ENCODE peak calls at places on chromosome 12, in seven cellular contexts. M is fibroblast of mammary gland, U is tibial artery, S is endothelial cell, K is body of pancreas, L is fibroblast of pulmonary artery, N is left lung. C is an unnamed sample.

GRCh38 chr12:131140697-131141096 is 187.0 kb downstream of the ADGRD1 start:
- DNase-seq in N (peak; percentile 75), S (no peak), M (no peak), L (no peak), K (no peak), U (no peak), C (no peak)

GRCh38 chr12:115752913-115753726 is 524.4 kb downstream of the MED13L start:
- DNase-seq in M (peak; percentile 81), L (peak; percentile 86), U (no peak), N (no peak), K (peak; percentile 49), S (peak; percentile 50), C (peak; percentile 93)

GRCh38 chr12:69698054-69698453 is 1.0 kb downstream of the BEST3 start:
- DNase-seq in L (no peak), M (no peak), K (no peak), S (no peak), N (no peak), U (no peak), C (no peak)

GRCh38 chr12:49092086-49092815 is 2.4 kb downstream of the DHH start:
- DNase-seq in N (peak; percentile 79), K (no peak), M (peak; percentile 41), U (no peak), S (peak; percentile 64), L (peak; percentile 53), C (no peak)

GRCh38 chr12:75511116-75512048 is at the start of gene KRR1:
- DNase-seq in L (peak; percentile 99), S (peak; percentile 82), N (peak; percentile 89), U (peak; percentile 96), K (peak; percentile 97), M (peak; percentile 99), C (peak; percentile 97)

GRCh38 chr12:32558941-32559340 is 120.2 kb upstream of the DNM1L start:
- DNase-seq in U (no peak), M (peak; percentile 87), N (no peak), S (no peak), K (no peak), L (peak; percentile 47), C (peak; percentile 80)

GRCh38 chr12:124019115-124019514 is 46.1 kb downstream of the ZNF664 start:
- DNase-seq in N (no peak), U (no peak), S (no peak), M (no peak), L (no peak), K (no peak), C (no peak)

GRCh38 chr12:104534162-104534856 is 77.6 kb downstream of the CHST11 start:
- DNase-seq in U (no peak), N (no peak), S (no peak), K (peak; percentile 16), L (no peak), M (no peak), C (peak; percentile 15)

GRCh38 chr12:5442251-5443006 is 10.5 kb downstream of the NTF3 start:
- DNase-seq in L (peak; percentile 57), M (peak; percentile 37), U (no peak), N (no peak), K (peak; percentile 44), S (no peak), C (peak; percentile 78)

GRCh38 chr12:124007810-124008570 is 35.0 kb downstream of the ZNF664 start:
- DNase-seq in L (no peak), M (peak; percentile 48), K (peak; percentile 72), U (no peak), N (no peak), S (no peak), C (peak; percentile 40)

GRCh38 chr12:3010214-3010930 is 51.2 kb downstream of the TEAD4 start:
- DNase-seq in M (no peak), K (no peak), S (no peak), N (peak; percentile 65), U (no peak), L (no peak), C (no peak)

GRCh38 chr12:33672879-33673577 is 233.4 kb upstream of the SYT10 start:
- DNase-seq in M (no peak), L (no peak), S (no peak), K (no peak), N (no peak), U (no peak), C (no peak)

GRCh38 chr12:58346032-58346632 is 404.8 kb downstream of the ATP23 start:
- DNase-seq in S (no peak), M (peak; percentile 64), U (no peak), L (peak; percentile 69), N (no peak), K (no peak), C (peak; percentile 78)

GRCh38 chr12:21248679-21249078 is 86.0 kb downstream of the SLCO1A2 start:
- DNase-seq in L (peak; percentile 15), S (no peak), N (no peak), M (peak; percentile 11), K (no peak), U (no peak), C (no peak)

GRCh38 chr12:56645201-56645716 is 525 bp downstream of the ATP5F1B start:
- DNase-seq in S (peak; percentile 17), N (no peak), M (peak; percentile 34), U (no peak), L (no peak), K (peak; percentile 26), C (peak; percentile 54)
- TF ChIP-seq CTCF in S (no peak), N (no peak), M (no peak), U (no peak), L (no peak), K (no peak), C (no peak)

GRCh38 chr12:132280436-132280835 is 49.0 kb downstream of the GALNT9 start:
- DNase-seq in S (no peak), L (no peak), M (no peak), N (peak; percentile 50), U (no peak), K (no peak), C (no peak)

GRCh38 chr12:132279184-132279889 is 50.1 kb downstream of the GALNT9 start:
- DNase-seq in S (no peak), L (peak; percentile 52), K (peak; percentile 37), M (no peak), N (peak; percentile 62), U (no peak), C (no peak)

GRCh38 chr12:132282031-132282949 is 47.1 kb downstream of the GALNT9 start:
- DNase-seq in L (no peak), M (no peak), N (peak; percentile 31), U (no peak), S (no peak), K (no peak), C (no peak)

GRCh38 chr12:132279930-132280329 is 49.5 kb downstream of the GALNT9 start:
- DNase-seq in L (no peak), U (no peak), N (no peak), M (no peak), K (no peak), S (no peak), C (no peak)

DNA sequence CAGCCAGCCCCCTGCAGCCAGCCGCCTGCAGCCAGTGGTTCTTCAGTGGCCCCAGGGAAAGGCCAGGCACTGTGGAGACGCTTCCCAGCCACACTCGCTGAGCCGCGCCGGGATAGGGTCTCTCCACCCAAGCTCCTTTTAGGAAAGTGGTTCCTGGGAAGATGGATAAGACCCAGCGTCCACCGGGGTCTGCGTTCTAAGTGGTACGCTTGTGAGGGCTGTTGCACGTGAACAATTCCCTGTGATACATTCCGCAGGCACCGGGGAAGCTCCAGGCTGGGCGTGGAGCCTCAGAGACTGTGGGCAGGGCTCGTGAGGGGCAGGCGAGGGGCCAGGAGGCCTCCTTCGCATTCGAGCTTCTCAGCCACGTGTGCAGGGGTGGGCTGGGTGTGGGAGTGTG is 48.4 kb downstream of the GALNT9 start:
- DNase-seq in U (no peak), S (no peak), L (no peak), N (peak; percentile 66), M (no peak), K (no peak), C (no peak)
- TF ChIP-seq CTCF in U (no peak), S (no peak), L (no peak), N (no peak), M (no peak), K (no peak), C (no peak)

DNA sequence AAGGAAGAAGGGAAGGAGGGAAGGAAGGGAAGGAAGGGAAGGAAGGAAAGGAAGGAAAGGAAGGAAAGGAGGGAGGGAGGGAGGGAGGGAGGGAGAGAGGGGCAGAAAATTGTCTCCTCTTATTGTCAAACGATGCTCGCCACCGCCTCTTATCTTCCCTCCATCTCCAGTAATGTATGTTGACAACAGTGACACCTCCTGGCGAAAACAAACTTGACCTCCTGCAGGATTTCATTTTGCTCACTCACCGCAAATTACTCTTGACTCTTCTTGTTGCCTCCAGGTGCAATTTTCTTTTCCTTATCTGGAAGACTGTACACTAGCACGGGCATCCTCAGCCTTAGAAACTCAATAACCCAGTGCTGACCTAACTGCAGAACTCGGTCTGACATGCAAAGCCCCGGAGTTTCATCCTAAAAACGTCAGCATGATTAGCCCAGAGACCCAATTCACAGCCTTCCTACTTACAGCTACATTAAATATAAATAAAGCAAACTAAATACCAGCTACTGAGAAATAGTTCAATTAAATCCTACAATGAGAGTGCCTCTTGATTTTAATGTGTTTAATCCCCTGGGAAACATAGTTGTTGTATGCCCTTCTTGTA is 512.4 kb upstream of the TMPO start:
- DNase-seq in K (peak; percentile 39), M (peak; percentile 60), U (peak; percentile 62), S (peak; percentile 61), L (peak; percentile 22), N (no peak), C (no peak)
- TF ChIP-seq CTCF in K (peak; percentile 53), M (peak; percentile 56), U (peak; percentile 41), S (peak; percentile 64), L (peak; percentile 32), N (peak; percentile 34), C (peak; percentile 25)

GRCh38 chr12:106345739-106346138 is 11.8 kb upstream of the POLR3B start:
- DNase-seq in S (peak; percentile 53), L (peak; percentile 72), K (peak; percentile 43), M (peak; percentile 49), U (no peak), N (no peak), C (peak; percentile 57)
- TF ChIP-seq CTCF in S (peak; percentile 35), L (peak; percentile 52), K (peak; percentile 49), M (peak; percentile 28), U (peak; percentile 29), N (peak; percentile 35), C (peak; percentile 28)

GRCh38 chr12:14751987-14752386 is 51.3 kb downstream of the WBP11 start:
- DNase-seq in M (no peak), K (no peak), N (no peak), U (no peak), S (no peak), L (no peak), C (no peak)

GRCh38 chr12:14756331-14757143 is 46.7 kb downstream of the WBP11 start:
- DNase-seq in M (no peak), K (no peak), L (peak; percentile 20), U (no peak), N (no peak), S (peak; percentile 53), C (no peak)
- TF ChIP-seq CTCF in M (peak; percentile 19), K (peak; percentile 30), L (peak; percentile 34), U (no peak), N (peak; percentile 33), S (peak; percentile 80), C (peak; percentile 8)

GRCh38 chr12:52327086-52327829 is 6.1 kb upstream of the KRT83 start:
- DNase-seq in K (peak; percentile 94), M (peak; percentile 91), U (peak; percentile 91), S (peak; percentile 76), L (peak; percentile 93), N (no peak), C (peak; percentile 94)
- TF ChIP-seq CTCF in K (peak; percentile 98), M (peak; percentile 93), U (peak; percentile 84), S (peak; percentile 49), L (peak; percentile 93), N (peak; percentile 78), C (peak; percentile 96)

C was measured in foreskin fibroblast.